ENCODE peak calls at places on chromosomes 1 and 21, in five cellular contexts. One of them, this sample, is unnamed.

GRCh38 chr1:59411147-59411546 is 114.3 kb downstream of the FGGY start:
- DNase-seq in GM12864: no peak
- DNase-seq in transverse colon: no peak
- DNase-seq in mucosa of descending colon: no peak
- DNase-seq in astrocyte: no peak
- DNase-seq in this sample: no peak

GRCh38 chr1:115063238-115063901 is 25.9 kb downstream of the TSPAN2 start:
- DNase-seq in transverse colon: no peak
- DNase-seq in mucosa of descending colon: no peak
- DNase-seq in GM12864: no peak
- DNase-seq in astrocyte: peak; percentile 76
- DNase-seq in this sample: no peak

GRCh38 chr1:17675681-17676243 is 79.4 kb upstream of the ACTL8 start:
- DNase-seq in transverse colon: no peak
- DNase-seq in mucosa of descending colon: no peak
- DNase-seq in GM12864: no peak
- DNase-seq in astrocyte: no peak
- DNase-seq in this sample: no peak

GRCh38 chr1:50968884-50969610 is 998 bp upstream of the CDKN2C start:
- DNase-seq in mucosa of descending colon: peak; percentile 59
- DNase-seq in transverse colon: peak; percentile 58
- DNase-seq in GM12864: no peak
- DNase-seq in astrocyte: no peak
- DNase-seq in this sample: peak; percentile 64

GRCh38 chr1:182816863-182817262 is 22.3 kb upstream of the DHX9 start:
- DNase-seq in GM12864: no peak
- DNase-seq in mucosa of descending colon: no peak
- DNase-seq in astrocyte: no peak
- DNase-seq in transverse colon: no peak
- DNase-seq in this sample: no peak

GRCh38 chr1:207052736-207053545 is at the start of gene PFKFB2:
- DNase-seq in astrocyte: peak; percentile 87
- DNase-seq in GM12864: peak; percentile 77
- DNase-seq in transverse colon: peak; percentile 99
- DNase-seq in mucosa of descending colon: peak; percentile 100
- DNase-seq in this sample: peak; percentile 100

GRCh38 chr1:1421147-1421906 is at the start of gene ANKRD65:
- DNase-seq in astrocyte: no peak
- DNase-seq in mucosa of descending colon: no peak
- DNase-seq in GM12864: no peak
- DNase-seq in transverse colon: no peak
- DNase-seq in this sample: no peak

GRCh38 chr1:157310401-157310800 is 172.2 kb upstream of the ETV3 start:
- DNase-seq in mucosa of descending colon: no peak
- DNase-seq in transverse colon: no peak
- DNase-seq in astrocyte: no peak
- DNase-seq in GM12864: no peak
- DNase-seq in this sample: no peak

GRCh38 chr1:231357831-231358354 is 19.8 kb downstream of the SPRTN start:
- DNase-seq in GM12864: no peak
- DNase-seq in mucosa of descending colon: peak; percentile 39
- DNase-seq in astrocyte: peak; percentile 63
- DNase-seq in transverse colon: peak; percentile 19
- DNase-seq in this sample: peak; percentile 33

GRCh38 chr21:29379517-29380054 is 80.9 kb downstream of the BACH1 start:
- DNase-seq in astrocyte: no peak
- DNase-seq in GM12864: no peak
- DNase-seq in transverse colon: no peak
- DNase-seq in mucosa of descending colon: no peak
- DNase-seq in this sample: no peak

GRCh38 chr1:153679337-153680119 is 1.0 kb downstream of the NPR1 start:
- DNase-seq in mucosa of descending colon: no peak
- DNase-seq in GM12864: no peak
- DNase-seq in astrocyte: no peak
- DNase-seq in transverse colon: no peak
- DNase-seq in this sample: peak; percentile 28

GRCh38 chr1:220369511-220369910 is 97.3 kb upstream of the RAB3GAP2 start:
- DNase-seq in GM12864: no peak
- DNase-seq in astrocyte: no peak
- DNase-seq in transverse colon: no peak
- DNase-seq in mucosa of descending colon: no peak
- DNase-seq in this sample: no peak

GRCh38 chr1:76868154-76868882 is 1.0 kb downstream of the ST6GALNAC5 start:
- DNase-seq in mucosa of descending colon: no peak
- DNase-seq in GM12864: no peak
- DNase-seq in astrocyte: peak; percentile 39
- DNase-seq in transverse colon: no peak
- DNase-seq in this sample: no peak

GRCh38 chr21:28067015-28067414 is 925.7 kb downstream of the LTN1 start:
- DNase-seq in transverse colon: no peak
- DNase-seq in GM12864: no peak
- DNase-seq in astrocyte: no peak
- DNase-seq in mucosa of descending colon: no peak
- DNase-seq in this sample: no peak

GRCh38 chr1:89347296-89347695 is 16.6 kb upstream of the GBP6 start:
- DNase-seq in GM12864: no peak
- DNase-seq in transverse colon: no peak
- DNase-seq in mucosa of descending colon: no peak
- DNase-seq in astrocyte: no peak
- DNase-seq in this sample: no peak

GRCh38 chr1:235835226-235835625 is 31.5 kb downstream of the LYST start:
- DNase-seq in astrocyte: no peak
- DNase-seq in mucosa of descending colon: peak; percentile 49
- DNase-seq in GM12864: no peak
- DNase-seq in transverse colon: peak; percentile 25
- DNase-seq in this sample: no peak

GRCh38 chr1:99945174-99945573 is 24.6 kb upstream of the SLC35A3 start:
- DNase-seq in mucosa of descending colon: no peak
- DNase-seq in astrocyte: no peak
- DNase-seq in transverse colon: no peak
- DNase-seq in GM12864: no peak
- DNase-seq in this sample: no peak

GRCh38 chr1:179059185-179059483 is 22.7 kb upstream of the TOR3A start:
- DNase-seq in mucosa of descending colon: no peak
- DNase-seq in transverse colon: no peak
- DNase-seq in GM12864: no peak
- DNase-seq in astrocyte: no peak
- DNase-seq in this sample: no peak

GRCh38 chr1:230816018-230816417 is 52.3 kb downstream of the C1orf198 start:
- DNase-seq in astrocyte: no peak
- DNase-seq in mucosa of descending colon: no peak
- DNase-seq in transverse colon: no peak
- DNase-seq in GM12864: no peak
- DNase-seq in this sample: no peak

GRCh38 chr1:230401763-230402294 is 24.3 kb downstream of the PGBD5 start:
- DNase-seq in transverse colon: no peak
- DNase-seq in mucosa of descending colon: no peak
- DNase-seq in astrocyte: peak; percentile 78
- DNase-seq in GM12864: no peak
- DNase-seq in this sample: no peak

GRCh38 chr1:228341450-228341813 is 65.2 kb downstream of the TRIM11 start:
- DNase-seq in mucosa of descending colon: no peak
- DNase-seq in transverse colon: no peak
- DNase-seq in astrocyte: no peak
- DNase-seq in GM12864: no peak
- DNase-seq in this sample: no peak

GRCh38 chr1:62386351-62387121 is 50.3 kb upstream of the USP1 start:
- DNase-seq in transverse colon: no peak
- DNase-seq in mucosa of descending colon: no peak
- DNase-seq in GM12864: no peak
- DNase-seq in astrocyte: peak; percentile 92
- DNase-seq in this sample: no peak

DNA sequence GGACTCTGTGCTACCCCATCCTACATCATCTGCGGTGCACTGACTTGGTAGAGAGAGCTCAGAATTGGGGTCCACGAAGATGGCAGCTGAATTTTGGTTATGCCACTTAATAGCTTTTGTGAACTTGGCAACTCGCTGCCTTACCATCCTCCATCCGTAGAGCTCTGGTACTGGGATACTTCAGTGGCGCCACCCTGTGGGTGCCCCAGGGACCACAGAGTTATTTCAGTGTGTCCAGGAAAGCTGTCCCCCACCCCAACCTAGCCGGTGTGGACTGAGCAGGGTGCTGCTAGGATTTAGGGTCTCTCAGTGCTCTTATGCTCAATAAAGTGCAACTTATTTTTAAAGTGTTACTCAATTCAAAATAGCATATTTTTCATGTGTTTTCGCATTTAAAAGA is 9.0 kb upstream of the USF1 start:
- DNase-seq in transverse colon: no peak
- DNase-seq in mucosa of descending colon: no peak
- DNase-seq in astrocyte: no peak
- DNase-seq in GM12864: no peak
- DNase-seq in this sample: no peak
- TF ChIP-seq CTCF in transverse colon: no peak
- TF ChIP-seq CTCF in mucosa of descending colon: no peak
- TF ChIP-seq CTCF in astrocyte: no peak
- TF ChIP-seq CTCF in GM12864: no peak
- TF ChIP-seq CTCF in this sample: no peak

DNA sequence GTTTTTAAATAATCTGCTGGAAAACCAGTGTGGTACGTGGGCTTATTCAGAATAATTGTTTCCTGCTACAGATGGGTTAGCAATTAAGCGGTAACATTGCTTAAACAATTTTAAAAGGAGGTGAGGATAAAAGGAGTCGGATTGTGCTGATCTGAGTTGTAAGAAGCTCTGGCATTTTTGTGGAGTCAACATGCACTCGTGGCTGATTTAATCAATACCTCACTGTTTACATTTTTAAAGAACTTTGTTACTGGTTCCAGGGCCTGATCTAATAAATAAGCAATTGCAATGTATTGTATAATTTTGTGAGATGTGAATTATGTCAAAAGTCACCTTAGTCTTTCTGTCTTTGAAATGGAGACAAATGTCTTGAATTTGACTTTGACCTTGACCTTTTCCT is 474.0 kb downstream of the SETD4 start:
- DNase-seq in GM12864: no peak
- DNase-seq in transverse colon: no peak
- DNase-seq in mucosa of descending colon: no peak
- DNase-seq in astrocyte: no peak
- DNase-seq in this sample: no peak
- TF ChIP-seq CTCF in GM12864: no peak
- TF ChIP-seq CTCF in transverse colon: no peak
- TF ChIP-seq CTCF in mucosa of descending colon: no peak
- TF ChIP-seq CTCF in astrocyte: no peak
- TF ChIP-seq CTCF in this sample: no peak

DNA sequence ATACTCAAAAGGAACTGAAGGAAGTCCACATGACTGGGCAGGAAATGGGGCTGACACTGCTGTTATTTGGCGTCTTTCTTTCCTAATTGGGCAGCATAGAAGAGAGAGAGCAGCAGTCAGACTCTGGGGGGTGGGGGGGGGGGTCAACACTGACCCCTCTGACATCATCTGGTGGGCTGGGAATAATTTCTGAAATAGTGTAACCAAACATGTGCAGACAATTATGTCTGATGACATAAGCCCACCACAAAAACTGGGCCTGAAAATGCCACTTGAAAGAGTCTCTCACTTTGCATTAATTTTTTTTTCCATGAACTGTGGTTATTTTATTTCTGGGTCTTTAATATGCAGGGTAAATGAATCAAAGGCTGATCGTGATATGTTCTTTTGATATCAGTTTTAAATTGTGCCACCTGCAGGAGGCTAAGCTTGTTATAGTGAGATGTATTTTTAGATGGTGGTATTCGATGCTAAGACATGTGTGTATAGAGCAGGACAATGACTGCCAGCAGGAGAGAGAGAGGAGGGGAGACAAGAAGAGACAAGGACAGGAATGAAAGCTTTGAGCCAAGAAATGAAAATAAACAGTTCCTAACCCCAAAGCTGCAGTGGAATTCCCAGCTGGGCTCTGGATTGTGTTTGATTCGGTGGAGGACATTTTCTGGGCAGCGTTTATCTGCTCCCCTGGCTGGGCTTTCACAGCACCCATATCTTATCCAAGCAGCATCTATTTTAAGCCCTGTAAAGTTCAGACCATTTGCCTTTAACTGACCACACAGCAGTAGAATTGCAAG is 264.7 kb downstream of the PBX1 start:
- DNase-seq in transverse colon: peak; percentile 27
- DNase-seq in mucosa of descending colon: peak; percentile 5
- DNase-seq in GM12864: no peak
- DNase-seq in astrocyte: peak; percentile 88
- DNase-seq in this sample: no peak
- TF ChIP-seq CTCF in transverse colon: no peak
- TF ChIP-seq CTCF in mucosa of descending colon: no peak
- TF ChIP-seq CTCF in GM12864: no peak
- TF ChIP-seq CTCF in astrocyte: peak; percentile 6
- TF ChIP-seq CTCF in this sample: no peak

DNA sequence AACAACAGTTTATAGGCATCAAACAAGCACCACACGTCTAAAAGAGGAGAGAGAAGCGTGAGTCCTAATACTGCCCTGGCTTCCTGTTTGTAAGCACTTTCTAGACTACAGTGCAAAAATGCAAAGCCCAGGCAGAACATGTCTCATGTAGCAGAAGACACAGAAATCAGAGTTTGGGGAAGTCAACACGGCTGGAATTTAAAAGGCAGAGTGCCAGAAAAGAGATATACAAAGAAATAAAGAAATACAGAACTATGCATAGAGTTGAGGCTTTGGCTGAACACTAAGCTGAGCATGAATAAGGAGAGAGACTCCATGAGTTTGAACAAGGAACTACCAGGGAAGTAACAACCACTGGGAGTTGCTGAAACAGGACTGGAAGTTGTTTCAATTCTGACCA is 566.6 kb upstream of the NR5A2 start:
- DNase-seq in transverse colon: no peak
- DNase-seq in mucosa of descending colon: no peak
- DNase-seq in GM12864: no peak
- DNase-seq in astrocyte: no peak
- DNase-seq in this sample: no peak
- TF ChIP-seq CTCF in transverse colon: no peak
- TF ChIP-seq CTCF in mucosa of descending colon: no peak
- TF ChIP-seq CTCF in GM12864: no peak
- TF ChIP-seq CTCF in astrocyte: no peak
- TF ChIP-seq CTCF in this sample: no peak